ENCODE peak calls at places on chromosomes 13 and 19, in seven cellular contexts. One of them, this sample, is unnamed. For H3K27me3, the result is how much of the 10 kb centered on the place peaks cover.

GRCh38 chr13:111482806-111483620 is 162.6 kb downstream of the TEX29 start:
- DNase-seq in body of pancreas: no peak
- DNase-seq in neuronal stem cell: no peak
- DNase-seq in psoas muscle: no peak
- DNase-seq in brain microvascular endothelial cell: no peak
- DNase-seq in CD4-positive, alpha-beta memory T cell: no peak
- DNase-seq in esophagus squamous epithelium: no peak
- DNase-seq in this sample: no peak

GRCh38 chr19:43711751-43712355 is 4.0 kb upstream of the IRGC start:
- DNase-seq in CD4-positive, alpha-beta memory T cell: no peak
- DNase-seq in body of pancreas: no peak
- DNase-seq in neuronal stem cell: no peak
- DNase-seq in psoas muscle: no peak
- DNase-seq in brain microvascular endothelial cell: no peak
- DNase-seq in esophagus squamous epithelium: no peak
- DNase-seq in this sample: no peak

GRCh38 chr13:42649761-42650289 is 75.9 kb downstream of the TNFSF11 start:
- DNase-seq in psoas muscle: no peak
- DNase-seq in neuronal stem cell: no peak
- DNase-seq in esophagus squamous epithelium: no peak
- DNase-seq in brain microvascular endothelial cell: no peak
- DNase-seq in CD4-positive, alpha-beta memory T cell: no peak
- DNase-seq in body of pancreas: no peak
- DNase-seq in this sample: no peak

GRCh38 chr19:15197275-15198005 is 3.4 kb downstream of the NOTCH3 start:
- DNase-seq in esophagus squamous epithelium: no peak
- DNase-seq in neuronal stem cell: no peak
- DNase-seq in psoas muscle: no peak
- DNase-seq in CD4-positive, alpha-beta memory T cell: no peak
- DNase-seq in brain microvascular endothelial cell: no peak
- DNase-seq in body of pancreas: peak
- DNase-seq in this sample: no peak

GRCh38 chr13:104571161-104571889 is 1505.1 kb upstream of the SLC10A2 start:
- DNase-seq in psoas muscle: peak
- DNase-seq in CD4-positive, alpha-beta memory T cell: no peak
- DNase-seq in body of pancreas: peak
- DNase-seq in neuronal stem cell: peak
- DNase-seq in brain microvascular endothelial cell: peak
- DNase-seq in esophagus squamous epithelium: no peak
- DNase-seq in this sample: no peak

GRCh38 chr13:60837806-60838205 is 440.8 kb downstream of the TDRD3 start:
- DNase-seq in neuronal stem cell: no peak
- DNase-seq in brain microvascular endothelial cell: no peak
- DNase-seq in psoas muscle: no peak
- DNase-seq in CD4-positive, alpha-beta memory T cell: no peak
- DNase-seq in body of pancreas: no peak
- DNase-seq in esophagus squamous epithelium: no peak
- DNase-seq in this sample: no peak

GRCh38 chr19:13298565-13299481 is 148.6 kb downstream of the IER2 start:
- DNase-seq in psoas muscle: no peak
- DNase-seq in neuronal stem cell: no peak
- DNase-seq in brain microvascular endothelial cell: no peak
- DNase-seq in body of pancreas: no peak
- DNase-seq in esophagus squamous epithelium: no peak
- DNase-seq in CD4-positive, alpha-beta memory T cell: no peak
- DNase-seq in this sample: no peak

GRCh38 chr13:74250738-74251190 is 116.6 kb upstream of the KLF12 start:
- DNase-seq in body of pancreas: no peak
- DNase-seq in CD4-positive, alpha-beta memory T cell: no peak
- DNase-seq in neuronal stem cell: no peak
- DNase-seq in esophagus squamous epithelium: no peak
- DNase-seq in psoas muscle: no peak
- DNase-seq in brain microvascular endothelial cell: peak
- DNase-seq in this sample: no peak

GRCh38 chr13:48600374-48601364 is 53.1 kb upstream of the CYSLTR2 start:
- DNase-seq in brain microvascular endothelial cell: peak
- DNase-seq in neuronal stem cell: no peak
- DNase-seq in body of pancreas: peak
- DNase-seq in CD4-positive, alpha-beta memory T cell: no peak
- DNase-seq in esophagus squamous epithelium: no peak
- DNase-seq in psoas muscle: no peak
- DNase-seq in this sample: no peak

GRCh38 chr19:10891360-10892108 is 20.2 kb downstream of the CARM1 start:
- DNase-seq in esophagus squamous epithelium: no peak
- DNase-seq in brain microvascular endothelial cell: no peak
- DNase-seq in neuronal stem cell: no peak
- DNase-seq in body of pancreas: peak
- DNase-seq in psoas muscle: no peak
- DNase-seq in CD4-positive, alpha-beta memory T cell: no peak
- DNase-seq in this sample: no peak

GRCh38 chr13:46675016-46675415 is 121.9 kb downstream of the ESD start:
- DNase-seq in esophagus squamous epithelium: no peak
- DNase-seq in CD4-positive, alpha-beta memory T cell: no peak
- DNase-seq in psoas muscle: no peak
- DNase-seq in brain microvascular endothelial cell: no peak
- DNase-seq in body of pancreas: no peak
- DNase-seq in neuronal stem cell: no peak
- DNase-seq in this sample: no peak

GRCh38 chr19:55652311-55653078 is 2.3 kb upstream of the U2AF2 start:
- DNase-seq in psoas muscle: peak
- DNase-seq in brain microvascular endothelial cell: no peak
- DNase-seq in body of pancreas: no peak
- DNase-seq in neuronal stem cell: no peak
- DNase-seq in esophagus squamous epithelium: no peak
- DNase-seq in CD4-positive, alpha-beta memory T cell: no peak
- DNase-seq in this sample: no peak

GRCh38 chr13:98665638-98665995 is 86.9 kb downstream of the SLC15A1 start:
- DNase-seq in esophagus squamous epithelium: no peak
- DNase-seq in psoas muscle: no peak
- DNase-seq in neuronal stem cell: no peak
- DNase-seq in CD4-positive, alpha-beta memory T cell: no peak
- DNase-seq in body of pancreas: no peak
- DNase-seq in brain microvascular endothelial cell: no peak
- DNase-seq in this sample: no peak

GRCh38 chr19:18648971-18649310 is 12.1 kb downstream of the KLHL26 start:
- DNase-seq in brain microvascular endothelial cell: peak
- DNase-seq in esophagus squamous epithelium: no peak
- DNase-seq in psoas muscle: peak
- DNase-seq in body of pancreas: peak
- DNase-seq in neuronal stem cell: no peak
- DNase-seq in CD4-positive, alpha-beta memory T cell: no peak
- DNase-seq in this sample: no peak

GRCh38 chr19:38210458-38210987 is 13.5 kb downstream of the DPF1 start:
- DNase-seq in brain microvascular endothelial cell: no peak
- DNase-seq in CD4-positive, alpha-beta memory T cell: no peak
- DNase-seq in neuronal stem cell: peak
- DNase-seq in body of pancreas: peak
- DNase-seq in esophagus squamous epithelium: no peak
- DNase-seq in psoas muscle: peak
- DNase-seq in this sample: no peak

DNA sequence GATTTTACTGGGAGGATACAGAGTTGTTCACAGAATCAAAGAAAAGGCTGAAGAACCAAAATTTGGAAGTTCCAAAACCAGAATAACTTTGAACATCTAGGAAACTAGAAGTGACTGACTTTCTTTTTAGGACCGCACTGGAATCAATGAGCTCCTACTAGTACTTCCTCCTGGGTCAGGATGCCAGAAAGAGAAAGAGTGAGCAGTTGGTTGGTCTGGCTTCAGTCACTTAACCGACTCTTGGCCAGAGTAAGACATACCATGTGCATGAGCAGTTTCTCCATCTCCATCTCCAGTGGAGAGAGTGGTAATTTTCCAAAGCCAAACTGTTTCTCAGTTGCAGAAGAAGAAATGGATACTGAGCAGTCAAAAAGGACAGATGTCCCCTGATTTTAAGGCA is 27.1 kb upstream of the MTUS2 start:
- DNase-seq in esophagus squamous epithelium: no peak
- DNase-seq in psoas muscle: no peak
- DNase-seq in body of pancreas: peak
- DNase-seq in CD4-positive, alpha-beta memory T cell: no peak
- DNase-seq in neuronal stem cell: no peak
- DNase-seq in brain microvascular endothelial cell: peak
- DNase-seq in this sample: no peak
- H3K27me3 ChIP-seq in esophagus squamous epithelium: under half
- H3K27me3 ChIP-seq in psoas muscle: under half
- H3K27me3 ChIP-seq in body of pancreas: under half
- H3K27me3 ChIP-seq in CD4-positive, alpha-beta memory T cell: under half
- H3K27me3 ChIP-seq in neuronal stem cell: under half
- H3K27me3 ChIP-seq in brain microvascular endothelial cell: under half
- H3K27me3 ChIP-seq in this sample: under half

DNA sequence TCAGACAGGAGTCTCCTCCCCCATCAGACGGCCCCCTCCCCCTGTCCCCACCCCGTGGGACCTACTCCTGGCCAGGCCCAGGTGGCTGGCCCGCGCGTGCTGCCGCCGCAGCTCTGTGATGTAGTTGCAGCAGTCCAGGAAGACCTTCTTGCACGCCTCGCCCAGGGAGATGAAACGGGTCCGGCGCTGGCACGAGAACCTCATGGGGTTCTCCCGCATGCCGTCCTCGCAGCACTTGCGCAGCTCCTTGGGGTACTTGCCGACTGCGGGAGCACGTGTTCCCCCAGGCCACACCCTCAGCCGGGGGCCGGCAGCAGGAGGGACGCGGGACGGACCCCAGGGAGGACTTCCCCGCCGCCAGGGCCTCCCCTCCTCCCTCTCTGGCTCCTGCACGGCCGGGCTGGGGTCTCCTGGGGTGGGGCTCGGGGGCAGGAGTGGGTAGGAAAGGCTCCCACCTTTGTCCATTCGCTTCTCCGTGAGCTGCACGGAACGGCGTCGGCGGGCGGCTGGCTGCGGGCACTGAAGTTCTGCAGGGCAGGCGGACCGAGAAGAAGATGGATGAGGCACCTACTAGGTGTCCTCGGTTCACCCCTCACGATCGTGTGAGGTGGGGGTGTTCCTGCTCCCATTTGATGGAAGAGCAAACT is 13.3 kb downstream of the C3 start:
- DNase-seq in psoas muscle: no peak
- DNase-seq in body of pancreas: no peak
- DNase-seq in brain microvascular endothelial cell: no peak
- DNase-seq in neuronal stem cell: no peak
- DNase-seq in CD4-positive, alpha-beta memory T cell: no peak
- DNase-seq in esophagus squamous epithelium: no peak
- DNase-seq in this sample: no peak
- H3K27me3 ChIP-seq in psoas muscle: under half
- H3K27me3 ChIP-seq in body of pancreas: under half
- H3K27me3 ChIP-seq in brain microvascular endothelial cell: under half
- H3K27me3 ChIP-seq in neuronal stem cell: under half
- H3K27me3 ChIP-seq in CD4-positive, alpha-beta memory T cell: under half
- H3K27me3 ChIP-seq in esophagus squamous epithelium: under half
- H3K27me3 ChIP-seq in this sample: under half

GRCh38 chr13:27830010-27830409 is 37.7 kb downstream of the GSX1 start:
- DNase-seq in esophagus squamous epithelium: no peak
- DNase-seq in brain microvascular endothelial cell: no peak
- DNase-seq in body of pancreas: peak
- DNase-seq in CD4-positive, alpha-beta memory T cell: peak
- DNase-seq in neuronal stem cell: peak
- DNase-seq in psoas muscle: peak
- DNase-seq in this sample: peak

GRCh38 chr13:27839809-27840467 is 47.7 kb downstream of the GSX1 start:
- DNase-seq in CD4-positive, alpha-beta memory T cell: no peak
- DNase-seq in body of pancreas: no peak
- DNase-seq in psoas muscle: no peak
- DNase-seq in esophagus squamous epithelium: no peak
- DNase-seq in brain microvascular endothelial cell: no peak
- DNase-seq in neuronal stem cell: no peak
- DNase-seq in this sample: no peak

GRCh38 chr13:27833206-27833605 is 40.9 kb downstream of the GSX1 start:
- DNase-seq in esophagus squamous epithelium: no peak
- DNase-seq in brain microvascular endothelial cell: no peak
- DNase-seq in psoas muscle: no peak
- DNase-seq in body of pancreas: no peak
- DNase-seq in neuronal stem cell: no peak
- DNase-seq in CD4-positive, alpha-beta memory T cell: no peak
- DNase-seq in this sample: no peak

GRCh38 chr13:27834095-27834494 is 41.8 kb downstream of the GSX1 start:
- DNase-seq in neuronal stem cell: no peak
- DNase-seq in brain microvascular endothelial cell: no peak
- DNase-seq in CD4-positive, alpha-beta memory T cell: no peak
- DNase-seq in esophagus squamous epithelium: no peak
- DNase-seq in body of pancreas: no peak
- DNase-seq in psoas muscle: no peak
- DNase-seq in this sample: no peak

DNA sequence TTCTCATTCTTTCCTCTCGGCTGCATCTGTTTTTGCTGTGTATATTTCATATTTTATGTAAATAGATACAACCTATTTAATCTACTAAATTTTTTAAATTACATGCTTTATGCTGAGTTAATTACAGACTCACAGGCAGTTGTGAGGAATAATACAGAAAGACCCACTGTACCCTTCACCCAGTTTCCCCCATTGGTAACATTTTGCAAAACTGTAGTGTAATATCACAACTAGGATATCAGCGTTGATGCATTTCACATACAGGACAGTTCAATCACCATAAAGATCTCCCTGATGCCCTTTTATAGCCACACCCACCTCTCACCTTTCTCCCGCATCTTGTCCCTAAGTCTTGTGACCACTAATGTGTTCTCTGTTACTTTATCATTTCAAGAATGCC is 43.5 kb downstream of the GSX1 start:
- DNase-seq in neuronal stem cell: no peak
- DNase-seq in esophagus squamous epithelium: no peak
- DNase-seq in brain microvascular endothelial cell: no peak
- DNase-seq in body of pancreas: no peak
- DNase-seq in psoas muscle: no peak
- DNase-seq in CD4-positive, alpha-beta memory T cell: no peak
- DNase-seq in this sample: no peak
- H3K27me3 ChIP-seq in neuronal stem cell: under half
- H3K27me3 ChIP-seq in esophagus squamous epithelium: under half
- H3K27me3 ChIP-seq in brain microvascular endothelial cell: under half
- H3K27me3 ChIP-seq in body of pancreas: under half
- H3K27me3 ChIP-seq in psoas muscle: under half
- H3K27me3 ChIP-seq in CD4-positive, alpha-beta memory T cell: under half
- H3K27me3 ChIP-seq in this sample: under half

DNA sequence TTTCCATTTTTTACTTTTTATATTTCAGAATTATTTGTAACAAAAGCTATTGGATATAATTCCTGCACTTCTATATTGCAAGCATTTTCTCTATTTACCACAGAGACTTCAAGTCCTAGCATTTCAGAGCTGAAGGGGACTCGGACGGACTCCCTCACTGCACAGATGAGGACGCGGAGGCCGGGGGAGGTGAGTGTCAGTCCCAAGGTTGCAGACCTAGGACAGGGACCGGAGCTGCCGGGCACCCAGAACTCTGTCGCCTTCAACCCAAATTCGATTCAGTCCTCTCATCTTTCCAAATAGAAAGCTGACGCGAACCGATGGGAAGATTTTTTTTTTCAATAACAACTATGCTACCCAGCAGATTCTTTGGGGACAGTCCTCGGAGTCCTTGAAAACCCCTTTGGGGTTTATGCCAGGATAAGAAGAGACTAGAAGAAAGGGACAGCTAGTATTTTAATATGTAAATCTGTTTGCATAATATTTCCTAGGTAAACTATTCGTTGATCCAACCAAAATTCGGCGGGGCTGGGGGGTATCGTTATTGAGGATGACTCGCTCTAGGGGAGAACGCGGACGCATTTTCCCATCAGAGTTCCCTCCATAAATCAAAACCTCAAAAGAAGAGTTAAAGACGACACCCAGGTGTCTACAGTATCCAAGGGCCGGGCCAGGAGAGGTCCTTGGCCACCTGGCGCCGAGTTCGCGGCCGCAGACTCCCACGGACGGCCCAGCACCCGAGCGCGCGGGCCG is 804 bp downstream of the FLT3 start:
- DNase-seq in brain microvascular endothelial cell: no peak
- DNase-seq in CD4-positive, alpha-beta memory T cell: no peak
- DNase-seq in body of pancreas: no peak
- DNase-seq in neuronal stem cell: peak
- DNase-seq in psoas muscle: no peak
- DNase-seq in esophagus squamous epithelium: no peak
- DNase-seq in this sample: no peak
- H3K27me3 ChIP-seq in brain microvascular endothelial cell: under half
- H3K27me3 ChIP-seq in CD4-positive, alpha-beta memory T cell: under half
- H3K27me3 ChIP-seq in body of pancreas: under half
- H3K27me3 ChIP-seq in neuronal stem cell: half or more
- H3K27me3 ChIP-seq in psoas muscle: under half
- H3K27me3 ChIP-seq in esophagus squamous epithelium: under half
- H3K27me3 ChIP-seq in this sample: under half